ENCODE peak calls at places on chromosomes 16 and 17, in six cellular contexts. One of them, this sample, is unnamed.
A peak's percentile ranks its signal among the peaks of the same experiment; 100 is the strongest.

GRCh38 chr17:65785109-65785508 is 223.7 kb upstream of the AXIN2 start:
- DNase-seq in heart left ventricle: no peak
- DNase-seq in uterus: no peak
- DNase-seq in stomach: no peak
- DNase-seq in upper lobe of left lung: no peak
- DNase-seq in spleen: no peak
- DNase-seq in this sample: no peak

GRCh38 chr17:29561541-29562517 is 5.0 kb downstream of the ABHD15 start:
- DNase-seq in heart left ventricle: no peak
- DNase-seq in uterus: no peak
- DNase-seq in stomach: no peak
- DNase-seq in upper lobe of left lung: peak; percentile 52
- DNase-seq in spleen: peak; percentile 91
- DNase-seq in this sample: peak; percentile 80

GRCh38 chr17:59221159-59221847 is 992 bp downstream of the GDPD1 start:
- DNase-seq in heart left ventricle: no peak
- DNase-seq in uterus: no peak
- DNase-seq in stomach: no peak
- DNase-seq in upper lobe of left lung: no peak
- DNase-seq in spleen: no peak
- DNase-seq in this sample: no peak

GRCh38 chr16:80741716-80742115 is 62.7 kb downstream of the CDYL2 start:
- DNase-seq in heart left ventricle: no peak
- DNase-seq in uterus: no peak
- DNase-seq in stomach: no peak
- DNase-seq in upper lobe of left lung: no peak
- DNase-seq in spleen: no peak
- DNase-seq in this sample: no peak

GRCh38 chr16:13863075-13863765 is 56.7 kb upstream of the ERCC4 start:
- DNase-seq in heart left ventricle: no peak
- DNase-seq in uterus: no peak
- DNase-seq in stomach: no peak
- DNase-seq in upper lobe of left lung: no peak
- DNase-seq in spleen: no peak
- DNase-seq in this sample: no peak

GRCh38 chr17:11874756-11875155 is 122.5 kb downstream of the ZNF18 start:
- DNase-seq in heart left ventricle: no peak
- DNase-seq in uterus: no peak
- DNase-seq in stomach: no peak
- DNase-seq in upper lobe of left lung: no peak
- DNase-seq in spleen: no peak
- DNase-seq in this sample: no peak

GRCh38 chr17:8122923-8123694 is 797 bp downstream of the HES7 start:
- DNase-seq in heart left ventricle: no peak
- DNase-seq in uterus: no peak
- DNase-seq in stomach: no peak
- DNase-seq in upper lobe of left lung: no peak
- DNase-seq in spleen: no peak
- DNase-seq in this sample: no peak

GRCh38 chr17:2563061-2563460 is 30.4 kb upstream of the PAFAH1B1 start:
- DNase-seq in heart left ventricle: no peak
- DNase-seq in uterus: no peak
- DNase-seq in stomach: no peak
- DNase-seq in upper lobe of left lung: peak; percentile 30
- DNase-seq in spleen: no peak
- DNase-seq in this sample: no peak

GRCh38 chr16:21650517-21650916 is 1.9 kb downstream of the IGSF6 start:
- DNase-seq in heart left ventricle: no peak
- DNase-seq in uterus: no peak
- DNase-seq in stomach: no peak
- DNase-seq in upper lobe of left lung: peak; percentile 50
- DNase-seq in spleen: no peak
- DNase-seq in this sample: no peak

GRCh38 chr16:86929149-86929871 is 351.0 kb downstream of the FOXL1 start:
- DNase-seq in heart left ventricle: peak; percentile 82
- DNase-seq in uterus: no peak
- DNase-seq in stomach: no peak
- DNase-seq in upper lobe of left lung: no peak
- DNase-seq in spleen: peak; percentile 80
- DNase-seq in this sample: no peak

GRCh38 chr16:78976212-78976611 is 624.3 kb downstream of the MAF start:
- DNase-seq in heart left ventricle: no peak
- DNase-seq in uterus: no peak
- DNase-seq in stomach: no peak
- DNase-seq in upper lobe of left lung: no peak
- DNase-seq in spleen: no peak
- DNase-seq in this sample: no peak

GRCh38 chr17:33163827-33164555 is 129.1 kb downstream of the ASIC2 start:
- DNase-seq in heart left ventricle: peak; percentile 32
- DNase-seq in uterus: peak; percentile 41
- DNase-seq in stomach: no peak
- DNase-seq in upper lobe of left lung: no peak
- DNase-seq in spleen: no peak
- DNase-seq in this sample: no peak

GRCh38 chr16:16908058-16908457 is 529.1 kb downstream of the NPIPA7 start:
- DNase-seq in heart left ventricle: no peak
- DNase-seq in uterus: no peak
- DNase-seq in stomach: no peak
- DNase-seq in upper lobe of left lung: no peak
- DNase-seq in spleen: no peak
- DNase-seq in this sample: no peak

GRCh38 chr16:22786284-22786683 is 27.7 kb upstream of the HS3ST2 start:
- DNase-seq in heart left ventricle: no peak
- DNase-seq in uterus: no peak
- DNase-seq in stomach: no peak
- DNase-seq in upper lobe of left lung: no peak
- DNase-seq in spleen: no peak
- DNase-seq in this sample: no peak

GRCh38 chr16:75764154-75764768 is 38.0 kb upstream of the CPHXL start:
- DNase-seq in heart left ventricle: no peak
- DNase-seq in uterus: peak; percentile 38
- DNase-seq in stomach: peak; percentile 58
- DNase-seq in upper lobe of left lung: peak; percentile 43
- DNase-seq in spleen: no peak
- DNase-seq in this sample: no peak

GRCh38 chr17:19724501-19725420 is 8.4 kb upstream of the SLC47A2 start:
- DNase-seq in heart left ventricle: peak; percentile 69
- DNase-seq in uterus: peak; percentile 46
- DNase-seq in stomach: peak; percentile 70
- DNase-seq in upper lobe of left lung: peak; percentile 87
- DNase-seq in spleen: peak; percentile 92
- DNase-seq in this sample: peak; percentile 82

GRCh38 chr16:68707341-68708152 is 29.5 kb upstream of the CDH1 start:
- DNase-seq in heart left ventricle: peak; percentile 43
- DNase-seq in uterus: no peak
- DNase-seq in stomach: peak; percentile 86
- DNase-seq in upper lobe of left lung: peak; percentile 85
- DNase-seq in spleen: no peak
- DNase-seq in this sample: peak; percentile 46
- TF ChIP-seq CTCF in heart left ventricle: no peak
- TF ChIP-seq CTCF in uterus: no peak
- TF ChIP-seq CTCF in stomach: no peak
- TF ChIP-seq CTCF in upper lobe of left lung: peak; percentile 17
- TF ChIP-seq CTCF in spleen: no peak
- TF ChIP-seq CTCF in this sample: no peak

DNA sequence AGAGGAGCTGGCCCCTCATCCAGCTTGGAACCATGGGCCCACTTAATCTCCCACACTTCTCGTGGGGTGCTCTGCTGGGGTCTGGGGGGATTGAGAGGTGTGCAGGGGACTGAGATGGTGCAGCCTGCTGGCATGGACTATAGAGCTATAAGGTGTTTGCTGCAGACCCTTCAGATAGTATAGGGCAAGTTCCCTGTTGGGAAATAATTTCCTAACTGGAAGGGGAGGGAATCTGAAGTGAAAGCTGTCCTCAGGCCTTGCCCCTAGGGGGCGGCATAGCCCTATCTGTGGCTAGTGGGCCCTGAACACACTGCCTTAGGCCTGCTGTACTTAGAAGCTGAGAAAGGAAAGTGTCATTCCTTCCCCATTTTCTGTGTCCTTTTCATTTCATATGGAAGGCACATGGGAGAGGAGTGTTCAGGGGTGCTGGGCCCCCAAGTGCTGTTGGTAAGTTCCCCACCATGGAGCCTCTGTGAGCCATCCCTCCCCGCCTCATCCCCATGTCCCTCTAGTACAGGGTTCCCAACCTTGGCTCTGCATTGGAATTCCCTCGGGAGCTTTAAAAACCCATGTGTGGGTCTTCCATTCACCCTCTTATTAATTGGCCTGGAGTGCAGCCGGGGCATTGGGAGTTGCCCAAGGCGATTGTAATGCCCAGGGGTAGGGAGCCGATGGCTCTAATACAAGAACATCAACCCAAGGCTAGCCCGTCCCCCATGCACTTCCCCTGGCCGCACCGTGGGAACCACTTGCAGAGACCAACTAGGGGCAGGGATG is 19.7 kb downstream of the GOSR2 start:
- DNase-seq in heart left ventricle: peak; percentile 67
- DNase-seq in uterus: peak; percentile 55
- DNase-seq in stomach: peak; percentile 74
- DNase-seq in upper lobe of left lung: peak; percentile 61
- DNase-seq in spleen: no peak
- DNase-seq in this sample: peak; percentile 89
- H3K4me3 ChIP-seq in heart left ventricle: no peak overlapping the region
- H3K4me3 ChIP-seq in uterus: no peak overlapping the region
- H3K4me3 ChIP-seq in stomach: no peak overlapping the region
- H3K4me3 ChIP-seq in upper lobe of left lung: no peak overlapping the region
- H3K4me3 ChIP-seq in spleen: no peak overlapping the region
- H3K4me3 ChIP-seq in this sample: no peak overlapping the region

GRCh38 chr16:10907757-10908045 is 30.7 kb downstream of the CIITA start:
- DNase-seq in heart left ventricle: no peak
- DNase-seq in uterus: no peak
- DNase-seq in stomach: no peak
- DNase-seq in upper lobe of left lung: no peak
- DNase-seq in spleen: peak; percentile 69
- DNase-seq in this sample: no peak

GRCh38 chr16:10911267-10911666 is 31.0 kb downstream of the DEXI start:
- DNase-seq in heart left ventricle: no peak
- DNase-seq in uterus: no peak
- DNase-seq in stomach: no peak
- DNase-seq in upper lobe of left lung: no peak
- DNase-seq in spleen: no peak
- DNase-seq in this sample: no peak

GRCh38 chr16:10902999-10903398 is 26.0 kb downstream of the CIITA start:
- DNase-seq in heart left ventricle: no peak
- DNase-seq in uterus: no peak
- DNase-seq in stomach: no peak
- DNase-seq in upper lobe of left lung: no peak
- DNase-seq in spleen: no peak
- DNase-seq in this sample: no peak

GRCh38 chr16:10906914-10907756 is 30.1 kb downstream of the CIITA start:
- DNase-seq in heart left ventricle: peak; percentile 71
- DNase-seq in uterus: no peak
- DNase-seq in stomach: no peak
- DNase-seq in upper lobe of left lung: peak; percentile 67
- DNase-seq in spleen: peak; percentile 72
- DNase-seq in this sample: no peak

GRCh38 chr16:10906482-10906881 is 29.5 kb downstream of the CIITA start:
- DNase-seq in heart left ventricle: no peak
- DNase-seq in uterus: no peak
- DNase-seq in stomach: no peak
- DNase-seq in upper lobe of left lung: no peak
- DNase-seq in spleen: peak; percentile 72
- DNase-seq in this sample: no peak
- TF ChIP-seq POLR2A in heart left ventricle: no peak
- TF ChIP-seq POLR2A in uterus: no peak
- TF ChIP-seq POLR2A in stomach: no peak
- TF ChIP-seq POLR2A in upper lobe of left lung: no peak
- TF ChIP-seq POLR2A in spleen: no peak
- TF ChIP-seq POLR2A in this sample: no peak

DNA sequence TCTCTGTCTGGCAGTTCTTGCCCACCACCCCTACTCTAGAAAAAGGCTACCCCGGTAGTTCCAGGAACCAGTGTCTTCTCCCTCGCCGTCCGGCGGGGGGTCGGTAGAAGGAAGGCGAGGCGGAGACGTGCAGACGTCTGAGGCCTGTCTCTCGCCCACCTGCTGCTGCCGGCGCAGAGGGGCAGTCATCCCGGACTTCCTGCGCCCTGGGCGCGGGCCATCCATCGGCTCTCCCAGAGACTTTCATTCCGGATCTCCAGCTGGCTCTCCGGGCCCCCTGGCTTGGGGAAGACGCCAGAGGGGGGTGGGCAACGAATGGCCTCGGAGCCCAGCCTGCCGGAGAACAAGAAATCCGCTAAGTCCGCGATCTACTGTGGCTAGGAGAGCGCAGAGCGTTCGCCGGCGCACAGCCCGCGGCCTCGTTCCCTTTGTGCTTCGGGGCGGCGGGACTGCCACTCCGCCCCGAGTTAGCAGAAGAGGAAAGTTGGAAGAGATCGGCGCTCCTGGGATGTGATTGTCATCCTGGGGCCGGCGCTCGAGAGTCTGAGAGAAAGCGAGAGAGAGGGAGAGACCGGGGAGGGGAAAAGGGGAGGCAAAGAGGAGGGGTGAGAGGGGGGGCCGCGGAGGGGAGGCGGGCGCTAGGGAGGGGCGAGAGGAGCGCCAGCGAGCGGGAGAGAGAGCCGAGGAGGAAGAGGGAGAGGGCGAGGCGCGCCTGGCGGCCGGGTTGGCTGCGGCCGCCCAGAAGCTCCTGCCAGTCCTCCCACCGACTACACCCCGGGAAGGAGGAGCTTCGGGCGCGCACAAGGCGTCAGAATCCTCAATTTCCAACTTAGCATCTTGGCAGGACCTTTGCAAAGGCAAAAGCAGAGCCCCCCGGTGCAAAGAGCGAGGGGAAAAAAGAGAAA is at the start of gene IRX5:
- DNase-seq in heart left ventricle: peak; percentile 95
- DNase-seq in uterus: peak; percentile 79
- DNase-seq in stomach: peak; percentile 92
- DNase-seq in upper lobe of left lung: peak; percentile 91
- DNase-seq in spleen: peak; percentile 86
- DNase-seq in this sample: peak; percentile 98
- TF ChIP-seq CTCF in heart left ventricle: peak; percentile 42
- TF ChIP-seq CTCF in uterus: no peak
- TF ChIP-seq CTCF in stomach: no peak
- TF ChIP-seq CTCF in upper lobe of left lung: no peak
- TF ChIP-seq CTCF in spleen: no peak
- TF ChIP-seq CTCF in this sample: no peak